ENCODE peak calls at places on chromosome 9, in six cellular contexts. O is activated CD8-positive, alpha-beta memory T cell treated with anti-CD3 and anti-CD28 coated beads, Interleukin-2, amount 50 U/mL, for 4 hours; S is kidney; C is stimulated activated CD8-positive, alpha-beta memory T cell treated with anti-CD3 and anti-CD28 coated beads, Interleukin-4, amount 100 ng/mL, for 48 hours; E is AML-193; K is tibial artery. B is an unnamed sample.

GRCh38 chr9:127660886-127661285 is 45.9 kb upstream of the CFAP157 start:
- DNase-seq in C (no peak), S (no peak), E (no peak), O (no peak), K (no peak), B (no peak)

GRCh38 chr9:100206899-100207298 is 107.9 kb downstream of the INVS start:
- DNase-seq in S (no peak), C (no peak), E (no peak), K (no peak), O (no peak), B (no peak)

GRCh38 chr9:88753691-88754367 is 218.9 kb downstream of the NXNL2 start:
- DNase-seq in C (no peak), E (no peak), S (peak; percentile 37), K (no peak), O (no peak), B (no peak)

GRCh38 chr9:16625106-16625505 is 245.4 kb downstream of the BNC2 start:
- DNase-seq in C (no peak), K (no peak), E (no peak), O (no peak), S (no peak), B (no peak)

GRCh38 chr9:5884191-5884590 is 6.5 kb upstream of the MLANA start:
- DNase-seq in E (no peak), S (no peak), O (no peak), C (no peak), K (no peak), B (no peak)

GRCh38 chr9:113511856-113512761 is 48.6 kb downstream of the RGS3 start:
- DNase-seq in K (no peak), O (peak; percentile 76), S (no peak), C (peak; percentile 88), E (peak; percentile 6), B (peak; percentile 86)

GRCh38 chr9:134188421-134189166 is 24.2 kb upstream of the RNU6ATAC start:
- DNase-seq in K (peak; percentile 11), O (no peak), S (peak; percentile 70), C (no peak), E (no peak), B (no peak)

GRCh38 chr9:107280543-107280942 is 2.5 kb upstream of the RAD23B start:
- DNase-seq in E (no peak), S (no peak), O (no peak), C (no peak), K (no peak), B (no peak)

GRCh38 chr9:37528652-37529072 is 42.9 kb downstream of the POLR1E start:
- DNase-seq in C (peak; percentile 31), O (no peak), K (no peak), E (no peak), S (no peak), B (no peak)

GRCh38 chr9:22342489-22343217 is 104.0 kb upstream of the DMRTA1 start:
- DNase-seq in C (no peak), O (no peak), S (no peak), K (peak; percentile 25), E (no peak), B (no peak)

GRCh38 chr9:115106001-115106400 is 12.0 kb downstream of the TNC start:
- DNase-seq in O (no peak), E (no peak), C (no peak), S (no peak), K (no peak), B (no peak)

GRCh38 chr9:87722393-87722792 is 3.5 kb upstream of the CTSL start:
- DNase-seq in C (no peak), S (no peak), K (peak; percentile 65), O (no peak), E (no peak), B (no peak)

GRCh38 chr9:97956365-97956764 is 18.4 kb upstream of the HEMGN start:
- DNase-seq in O (no peak), K (no peak), S (no peak), C (no peak), E (no peak), B (no peak)

GRCh38 chr9:126676685-126677143 is 63.0 kb downstream of the LMX1B start:
- DNase-seq in K (no peak), S (peak; percentile 79), O (no peak), E (no peak), C (peak; percentile 36), B (peak; percentile 33)

GRCh38 chr9:94156549-94157407 is 72.5 kb downstream of the PTPDC1 start:
- DNase-seq in O (no peak), K (peak; percentile 77), E (peak; percentile 60), C (peak; percentile 18), S (peak; percentile 86), B (no peak)

GRCh38 chr9:107286057-107286456 is 3.0 kb downstream of the RAD23B start:
- DNase-seq in K (no peak), S (no peak), O (no peak), C (no peak), E (no peak), B (no peak)

GRCh38 chr9:129162901-129163670 is 15.0 kb downstream of the IER5L start:
- DNase-seq in S (no peak), E (no peak), C (no peak), K (no peak), O (no peak), B (no peak)

GRCh38 chr9:114263853-114264510 is 58.9 kb upstream of the ORM1 start:
- DNase-seq in E (no peak), S (no peak), K (no peak), C (no peak), O (no peak), B (no peak)

GRCh38 chr9:22813520-22813919 is 366.9 kb downstream of the DMRTA1 start:
- DNase-seq in E (no peak), O (no peak), S (no peak), K (no peak), C (no peak), B (no peak)

GRCh38 chr9:12162101-12162500 is 531.1 kb upstream of the TYRP1 start:
- DNase-seq in S (no peak), C (no peak), O (no peak), K (no peak), E (no peak), B (no peak)

GRCh38 chr9:75106856-75107255 is 18.5 kb downstream of the OSTF1 start:
- DNase-seq in K (no peak), E (no peak), C (no peak), O (no peak), S (no peak), B (no peak)

GRCh38 chr9:92188969-92189781 is 74.0 kb upstream of the SPTLC1 start:
- DNase-seq in C (no peak), S (no peak), O (no peak), K (no peak), E (no peak), B (no peak)

GRCh38 chr9:109190151-109190550 is 23.1 kb upstream of the FRRS1L start:
- DNase-seq in C (no peak), E (no peak), O (no peak), S (no peak), K (no peak), B (no peak)

GRCh38 chr9:114276908-114277821 is 45.7 kb upstream of the ORM1 start:
- DNase-seq in C (no peak), K (no peak), O (no peak), S (peak; percentile 48), E (no peak), B (no peak)

GRCh38 chr9:87712801-87713277 is 13.1 kb upstream of the CTSL start:
- DNase-seq in O (no peak), S (no peak), K (no peak), C (no peak), E (no peak), B (no peak)

GRCh38 chr9:135513351-135513846 is 7.8 kb upstream of the LCN1 start:
- DNase-seq in E (no peak), S (no peak), O (peak; percentile 4), K (no peak), C (no peak), B (no peak)

GRCh38 chr9:94084314-94084713 is at the start of gene PTPDC1:
- DNase-seq in S (no peak), K (no peak), O (no peak), C (no peak), E (no peak), B (peak; percentile 5)

GRCh38 chr9:102631559-102631958 is 363.6 kb upstream of the CYLC2 start:
- DNase-seq in C (no peak), K (no peak), E (peak; percentile 14), S (no peak), O (no peak), B (no peak)

GRCh38 chr9:131095666-131096489 is 453 bp upstream of the AIF1L start:
- DNase-seq in O (no peak), K (no peak), S (peak; percentile 84), C (peak; percentile 40), E (no peak), B (peak; percentile 25)

GRCh38 chr9:97397220-97397619 is 14.7 kb upstream of the TDRD7 start:
- DNase-seq in S (no peak), E (no peak), C (peak; percentile 52), K (no peak), O (no peak), B (no peak)

GRCh38 chr9:2526071-2526862 is 95.3 kb upstream of the VLDLR start:
- DNase-seq in O (no peak), E (no peak), S (no peak), C (no peak), K (no peak), B (no peak)

GRCh38 chr9:91751922-91752321 is 198.1 kb downstream of the ROR2 start:
- DNase-seq in S (no peak), C (no peak), E (no peak), O (no peak), K (no peak), B (no peak)

GRCh38 chr9:90141723-90142122 is 500.9 kb downstream of the DIRAS2 start:
- DNase-seq in C (no peak), E (peak; percentile 49), O (no peak), K (no peak), S (no peak), B (no peak)

GRCh38 chr9:113656771-113657670 is 193.5 kb downstream of the RGS3 start:
- DNase-seq in C (no peak), K (no peak), S (no peak), E (no peak), O (no peak), B (no peak)

B was measured in activated naive CD8-positive, alpha-beta T cell treated with anti-CD3 and anti-CD28 coated beads, Interleukin-2, amount 50 U/mL, for 24 hours.